ENCODE peak calls at places on chromosomes 12 and 14, in five cellular contexts. X is T-helper 1 cell, S is HTR-8/SVneo, I is dermis blood vessel endothelial cell, U is GM23248. P is an unnamed sample.

GRCh38 chr12:68432622-68433021 is 100.5 kb upstream of the MDM1 start:
- DNase-seq in S (no peak), X (no peak), U (no peak), I (no peak), P (no peak)

GRCh38 chr14:71246539-71246938 is 339.3 kb downstream of the PCNX1 start:
- DNase-seq in I (no peak), U (no peak), X (no peak), S (no peak), P (no peak)

GRCh38 chr14:104352493-104353220 is 214.3 kb downstream of the KIF26A start:
- DNase-seq in X (no peak), U (no peak), S (no peak), I (no peak), P (peak)

GRCh38 chr12:22821985-22822384 is 197.0 kb downstream of the ETNK1 start:
- DNase-seq in U (no peak), I (no peak), S (no peak), X (no peak), P (no peak)

GRCh38 chr12:12704593-12705230 is 8.7 kb upstream of the GPR19 start:
- DNase-seq in S (peak), I (peak), U (peak), X (no peak), P (peak)

GRCh38 chr12:115137812-115138521 is 454.0 kb upstream of the TBX3 start:
- DNase-seq in X (no peak), U (no peak), I (no peak), S (no peak), P (no peak)

GRCh38 chr12:69583203-69583602 is 2.1 kb upstream of the CCT2 start:
- DNase-seq in S (no peak), U (peak), X (no peak), I (no peak), P (no peak)

GRCh38 chr12:52993558-52993869 is 12.7 kb upstream of the EIF4B start:
- DNase-seq in I (no peak), U (no peak), S (no peak), X (no peak), P (no peak)

GRCh38 chr12:108328420-108328819 is 10.7 kb downstream of the CMKLR1 start:
- DNase-seq in I (no peak), X (no peak), S (no peak), U (no peak), P (no peak)

GRCh38 chr12:80140005-80140404 is 40.7 kb downstream of the OTOGL start:
- DNase-seq in X (no peak), S (no peak), I (no peak), U (no peak), P (no peak)

GRCh38 chr14:72699852-72700257 is 194.0 kb downstream of the DPF3 start:
- DNase-seq in I (peak), U (peak), S (no peak), X (no peak), P (no peak)

GRCh38 chr14:100691395-100692025 is 35.2 kb upstream of the DLK1 start:
- DNase-seq in I (no peak), X (no peak), S (no peak), U (no peak), P (no peak)

GRCh38 chr12:12529783-12530421 is 32.8 kb downstream of the DUSP16 start:
- DNase-seq in U (no peak), X (no peak), S (no peak), I (no peak), P (no peak)

P was measured in lower leg skin.